ENCODE peak calls at places on chromosomes 6 and 20, in four cellular contexts. One of them, this sample, is unnamed.

GRCh38 chr20:48339147-48339985 is 488.4 kb downstream of the PREX1 start:
- DNase-seq in stomach: no peak
- DNase-seq in H9: no peak
- DNase-seq in DND-41: no peak
- DNase-seq in this sample: no peak

GRCh38 chr6:137182654-137183073 is 9.2 kb upstream of the IL22RA2 start:
- DNase-seq in stomach: no peak
- DNase-seq in H9: no peak
- DNase-seq in DND-41: no peak
- DNase-seq in this sample: no peak

GRCh38 chr20:50012282-50013263 is 29.8 kb downstream of the SNAI1 start:
- DNase-seq in stomach: no peak
- DNase-seq in H9: no peak
- DNase-seq in DND-41: no peak
- DNase-seq in this sample: no peak

GRCh38 chr6:16179970-16180431 is 51.1 kb downstream of the MYLIP start:
- DNase-seq in stomach: no peak
- DNase-seq in H9: no peak
- DNase-seq in DND-41: peak; percentile 55
- DNase-seq in this sample: no peak

GRCh38 chr6:36141961-36142360 is 11.6 kb downstream of the MAPK13 start:
- DNase-seq in stomach: no peak
- DNase-seq in H9: no peak
- DNase-seq in DND-41: no peak
- DNase-seq in this sample: no peak

GRCh38 chr20:23118144-23118543 is 32.0 kb upstream of the CD93 start:
- DNase-seq in stomach: no peak
- DNase-seq in H9: no peak
- DNase-seq in DND-41: no peak
- DNase-seq in this sample: no peak

GRCh38 chr6:99802396-99803031 is 191.5 kb downstream of the MCHR2 start:
- DNase-seq in stomach: no peak
- DNase-seq in H9: peak; percentile 90
- DNase-seq in DND-41: no peak
- DNase-seq in this sample: no peak

GRCh38 chr20:53930651-53931504 is 139.5 kb downstream of the BCAS1 start:
- DNase-seq in stomach: no peak
- DNase-seq in H9: no peak
- DNase-seq in DND-41: no peak
- DNase-seq in this sample: no peak

GRCh38 chr20:54351371-54352136 is 123.8 kb upstream of the DOK5 start:
- DNase-seq in stomach: no peak
- DNase-seq in H9: no peak
- DNase-seq in DND-41: no peak
- DNase-seq in this sample: no peak

GRCh38 chr6:11367638-11368199 is 135.3 kb upstream of the NEDD9 start:
- DNase-seq in stomach: no peak
- DNase-seq in H9: no peak
- DNase-seq in DND-41: no peak
- DNase-seq in this sample: no peak

GRCh38 chr6:144286503-144287393 is 1.6 kb downstream of the UTRN start:
- DNase-seq in stomach: peak; percentile 79
- DNase-seq in H9: peak; percentile 85
- DNase-seq in DND-41: peak; percentile 15
- DNase-seq in this sample: peak; percentile 93

GRCh38 chr6:2875840-2876207 is 27.3 kb downstream of the SERPINB9 start:
- DNase-seq in stomach: no peak
- DNase-seq in H9: no peak
- DNase-seq in DND-41: no peak
- DNase-seq in this sample: no peak

GRCh38 chr6:34934516-34934915 is 45.5 kb downstream of the ANKS1A start:
- DNase-seq in stomach: peak; percentile 94
- DNase-seq in H9: no peak
- DNase-seq in DND-41: no peak
- DNase-seq in this sample: no peak

GRCh38 chr6:161038229-161039003 is 46.8 kb downstream of the MAP3K4 start:
- DNase-seq in stomach: no peak
- DNase-seq in H9: no peak
- DNase-seq in DND-41: no peak
- DNase-seq in this sample: no peak

GRCh38 chr6:49805246-49805645 is 18.2 kb upstream of the PGK2 start:
- DNase-seq in stomach: no peak
- DNase-seq in H9: no peak
- DNase-seq in DND-41: no peak
- DNase-seq in this sample: no peak

GRCh38 chr20:4261333-4262284 is 246.3 kb upstream of the RNF24 start:
- DNase-seq in stomach: no peak
- DNase-seq in H9: no peak
- DNase-seq in DND-41: no peak
- DNase-seq in this sample: no peak

GRCh38 chr6:158909938-158910337 is 90.1 kb downstream of the RSPH3 start:
- DNase-seq in stomach: no peak
- DNase-seq in H9: no peak
- DNase-seq in DND-41: no peak
- DNase-seq in this sample: no peak

GRCh38 chr20:58109126-58109880 is 119.2 kb downstream of the ANKRD60 start:
- DNase-seq in stomach: no peak
- DNase-seq in H9: peak; percentile 4
- DNase-seq in DND-41: no peak
- DNase-seq in this sample: peak; percentile 29

GRCh38 chr20:11271319-11271718 is 597.5 kb upstream of the JAG1 start:
- DNase-seq in stomach: no peak
- DNase-seq in H9: peak; percentile 79
- DNase-seq in DND-41: no peak
- DNase-seq in this sample: no peak

GRCh38 chr20:8790442-8791074 is 278.3 kb upstream of the PLCB4 start:
- DNase-seq in stomach: peak; percentile 36
- DNase-seq in H9: no peak
- DNase-seq in DND-41: peak; percentile 39
- DNase-seq in this sample: no peak

GRCh38 chr6:144349690-144350132 is 64.6 kb downstream of the UTRN start:
- DNase-seq in stomach: no peak
- DNase-seq in H9: no peak
- DNase-seq in DND-41: peak; percentile 63
- DNase-seq in this sample: no peak

GRCh38 chr6:120431841-120432240 is 902.4 kb downstream of the TBC1D32 start:
- DNase-seq in stomach: no peak
- DNase-seq in H9: no peak
- DNase-seq in DND-41: no peak
- DNase-seq in this sample: no peak

GRCh38 chr6:163825033-163825432 is 410.5 kb downstream of the QKI start:
- DNase-seq in stomach: no peak
- DNase-seq in H9: no peak
- DNase-seq in DND-41: no peak
- DNase-seq in this sample: no peak

GRCh38 chr20:52983726-52984450 is 11.7 kb downstream of the TSHZ2 start:
- DNase-seq in stomach: no peak
- DNase-seq in H9: peak; percentile 61
- DNase-seq in DND-41: no peak
- DNase-seq in this sample: no peak

GRCh38 chr6:30044630-30045029 is 16.4 kb upstream of the POLR1H start:
- DNase-seq in stomach: no peak
- DNase-seq in H9: no peak
- DNase-seq in DND-41: no peak
- DNase-seq in this sample: no peak

GRCh38 chr6:18742406-18742805 is 355.3 kb downstream of the RNF144B start:
- DNase-seq in stomach: no peak
- DNase-seq in H9: no peak
- DNase-seq in DND-41: no peak
- DNase-seq in this sample: no peak

GRCh38 chr6:83183082-83183828 is 9.8 kb downstream of the PGM3 start:
- DNase-seq in stomach: no peak
- DNase-seq in H9: no peak
- DNase-seq in DND-41: no peak
- DNase-seq in this sample: no peak

GRCh38 chr6:37209461-37210205 is 39.7 kb downstream of the PIM1 start:
- DNase-seq in stomach: no peak
- DNase-seq in H9: no peak
- DNase-seq in DND-41: peak; percentile 79
- DNase-seq in this sample: no peak

GRCh38 chr20:22698443-22698842 is 114.1 kb upstream of the FOXA2 start:
- DNase-seq in stomach: no peak
- DNase-seq in H9: no peak
- DNase-seq in DND-41: no peak
- DNase-seq in this sample: peak; percentile 25

GRCh38 chr6:30730611-30731435 is 10.7 kb downstream of the TUBB start:
- DNase-seq in stomach: peak; percentile 91
- DNase-seq in H9: peak; percentile 92
- DNase-seq in DND-41: peak; percentile 65
- DNase-seq in this sample: no peak

GRCh38 chr20:38270869-38271608 is 10.5 kb upstream of the KIAA1755 start:
- DNase-seq in stomach: no peak
- DNase-seq in H9: no peak
- DNase-seq in DND-41: no peak
- DNase-seq in this sample: no peak

GRCh38 chr6:88823998-88824397 is 139.4 kb downstream of the RNGTT start:
- DNase-seq in stomach: no peak
- DNase-seq in H9: no peak
- DNase-seq in DND-41: no peak
- DNase-seq in this sample: no peak

DNA sequence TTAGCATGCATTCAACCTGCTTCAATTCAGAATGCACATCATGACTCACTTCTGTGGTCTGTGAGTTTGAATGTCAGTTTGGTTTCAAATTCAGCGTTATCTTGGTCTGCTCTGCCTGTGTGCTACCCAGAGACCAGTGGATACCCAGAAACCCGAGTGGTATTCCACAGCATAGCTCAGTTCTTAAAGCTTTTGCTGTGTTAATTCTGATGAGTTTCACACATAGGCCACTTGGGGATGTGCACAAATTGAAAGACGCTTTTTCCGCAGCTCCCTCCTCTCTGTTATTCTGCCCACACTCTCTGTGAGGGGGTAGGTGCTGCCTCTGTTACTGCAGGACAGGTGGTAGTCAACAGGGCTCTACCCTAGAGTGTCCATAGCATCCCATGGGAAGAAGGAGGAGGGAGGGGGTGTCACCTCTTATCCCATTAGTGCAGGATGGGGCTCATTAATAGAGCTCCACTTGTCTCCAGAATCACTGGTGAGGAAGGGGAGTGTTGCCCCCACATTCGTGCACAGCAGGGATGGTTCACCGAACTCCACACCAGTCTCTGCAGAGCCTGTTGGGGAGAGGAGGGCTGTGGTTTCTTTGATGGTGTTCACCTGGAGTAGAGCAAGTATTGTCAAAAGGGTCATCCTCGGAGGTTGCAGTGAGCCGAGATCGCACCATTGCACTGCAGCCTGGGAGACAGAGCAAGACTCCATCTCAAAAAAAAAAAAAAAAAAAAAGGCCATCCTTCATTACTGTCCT is 29.2 kb upstream of the SDCBP2 start:
- DNase-seq in stomach: no peak
- DNase-seq in H9: no peak
- DNase-seq in DND-41: peak; percentile 21
- DNase-seq in this sample: peak; percentile 58
- H3K27ac ChIP-seq in stomach: no peak overlapping the region
- H3K27ac ChIP-seq in H9: no peak overlapping the region
- H3K27ac ChIP-seq in DND-41: no peak overlapping the region
- H3K27ac ChIP-seq in this sample: no peak overlapping the region

GRCh38 chr6:20564269-20564668 is 30.0 kb downstream of the CDKAL1 start:
- DNase-seq in stomach: no peak
- DNase-seq in H9: no peak
- DNase-seq in DND-41: no peak
- DNase-seq in this sample: no peak
- H3K27ac ChIP-seq in stomach: no peak overlapping the region
- H3K27ac ChIP-seq in H9: no peak overlapping the region
- H3K27ac ChIP-seq in DND-41: peak overlapping the region; percentile 74
- H3K27ac ChIP-seq in this sample: no peak overlapping the region

GRCh38 chr6:56940463-56940862 is 14.4 kb upstream of the BEND6 start:
- DNase-seq in stomach: no peak
- DNase-seq in H9: no peak
- DNase-seq in DND-41: no peak
- DNase-seq in this sample: no peak

GRCh38 chr6:56933650-56934049 is 21.3 kb upstream of the BEND6 start:
- DNase-seq in stomach: no peak
- DNase-seq in H9: no peak
- DNase-seq in DND-41: no peak
- DNase-seq in this sample: no peak

GRCh38 chr6:56940977-56941376 is 13.9 kb upstream of the BEND6 start:
- DNase-seq in stomach: no peak
- DNase-seq in H9: no peak
- DNase-seq in DND-41: no peak
- DNase-seq in this sample: no peak

GRCh38 chr6:56932891-56933473 is 21.9 kb upstream of the BEND6 start:
- DNase-seq in stomach: no peak
- DNase-seq in H9: no peak
- DNase-seq in DND-41: no peak
- DNase-seq in this sample: no peak

GRCh38 chr6:56938634-56939294 is 16.1 kb upstream of the BEND6 start:
- DNase-seq in stomach: no peak
- DNase-seq in H9: no peak
- DNase-seq in DND-41: no peak
- DNase-seq in this sample: no peak
- H3K27ac ChIP-seq in stomach: no peak overlapping the region
- H3K27ac ChIP-seq in H9: no peak overlapping the region
- H3K27ac ChIP-seq in DND-41: no peak overlapping the region
- H3K27ac ChIP-seq in this sample: no peak overlapping the region

DNA sequence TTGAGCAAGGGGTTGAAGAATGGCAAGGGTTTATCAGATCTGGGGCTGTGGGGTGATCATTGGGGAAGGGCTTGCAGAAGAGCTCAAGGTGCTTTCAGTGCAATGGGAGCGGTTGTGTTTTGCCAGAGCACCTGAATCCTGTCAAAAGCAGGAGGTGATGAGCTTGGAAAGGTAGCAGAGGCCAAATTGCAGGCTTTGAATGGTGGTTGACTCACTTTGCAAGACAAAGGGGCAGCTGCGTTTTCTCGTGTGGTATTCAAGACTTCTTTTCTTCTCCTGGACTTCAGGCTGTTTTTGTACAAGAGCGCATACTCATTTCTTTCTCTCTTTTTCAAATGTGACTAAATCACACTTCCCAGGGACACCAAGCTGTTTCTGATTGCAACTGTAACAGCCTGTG is 32.3 kb downstream of the GHRH start:
- DNase-seq in stomach: no peak
- DNase-seq in H9: peak; percentile 77
- DNase-seq in DND-41: no peak
- DNase-seq in this sample: no peak
- H3K27ac ChIP-seq in stomach: no peak overlapping the region
- H3K27ac ChIP-seq in H9: peak overlapping the region; percentile 10
- H3K27ac ChIP-seq in DND-41: no peak overlapping the region
- H3K27ac ChIP-seq in this sample: no peak overlapping the region